ENCODE peak calls at places on chromosomes 3 and 15, in four cellular contexts. G is HepG2, Q is WTC11, P is K562. J is an unnamed sample.

GRCh38 chr3:133289322-133289721 is 110.5 kb upstream of the BFSP2 start:
- DNase-seq in G (no peak), Q (no peak), P (no peak), J (no peak)

GRCh38 chr3:120145498-120146285 is 51.4 kb upstream of the GSK3B start:
- DNase-seq in G (no peak), Q (no peak), P (no peak), J (no peak)

GRCh38 chr15:68743256-68743655 is 77.4 kb downstream of the ANP32A start:
- DNase-seq in G (no peak), Q (no peak), P (no peak), J (no peak)

GRCh38 chr3:30720586-30721313 is 114.3 kb downstream of the TGFBR2 start:
- DNase-seq in G (peak), Q (no peak), P (no peak), J (no peak)

GRCh38 chr3:8603115-8603710 is 41.4 kb downstream of the SSUH2 start:
- DNase-seq in G (no peak), Q (no peak), P (no peak), J (no peak)

GRCh38 chr3:194617827-194618226 is 15.4 kb downstream of the TMEM44 start:
- DNase-seq in G (no peak), Q (no peak), P (no peak), J (no peak)

GRCh38 chr3:28799084-28799483 is 450.5 kb upstream of the AZI2 start:
- DNase-seq in G (no peak), Q (no peak), P (no peak), J (peak)

GRCh38 chr3:111981457-111981763 is 2.6 kb downstream of the ABHD10 start:
- DNase-seq in G (no peak), Q (no peak), P (no peak), J (no peak)

GRCh38 chr3:58244186-58244585 is 6.6 kb downstream of the ABHD6 start:
- DNase-seq in G (no peak), Q (no peak), P (no peak), J (no peak)

GRCh38 chr3:48268936-48269551 is 28.1 kb downstream of the ZNF589 start:
- DNase-seq in G (no peak), Q (no peak), P (no peak), J (no peak)

GRCh38 chr15:85757073-85757938 is 37.4 kb downstream of the KLHL25 start:
- DNase-seq in G (no peak), Q (no peak), P (no peak), J (no peak)

GRCh38 chr3:126540342-126540849 is 16.4 kb downstream of the CHST13 start:
- DNase-seq in G (no peak), Q (no peak), P (no peak), J (no peak)

GRCh38 chr15:87033056-87033455 is 953.4 kb downstream of the AGBL1 start:
- DNase-seq in G (no peak), Q (no peak), P (no peak), J (no peak)

GRCh38 chr3:46449755-46450552 is 14.8 kb downstream of the LTF start:
- DNase-seq in G (no peak), Q (peak), P (peak), J (peak)

GRCh38 chr3:192816274-192816853 is 89.0 kb upstream of the FGF12 start:
- DNase-seq in G (peak), Q (no peak), P (peak), J (peak)

GRCh38 chr3:24496529-24497482 is 2.2 kb upstream of the THRB start:
- DNase-seq in G (peak), Q (peak), P (peak), J (peak)

GRCh38 chr3:8959683-8960082 is 3.6 kb downstream of the RAD18 start:
- DNase-seq in G (no peak), Q (no peak), P (no peak), J (no peak)

GRCh38 chr15:66224946-66225345 is 28.6 kb downstream of the MEGF11 start:
- DNase-seq in G (no peak), Q (no peak), P (no peak), J (no peak)

GRCh38 chr3:179179979-179180758 is 32.0 kb downstream of the PIK3CA start:
- DNase-seq in G (no peak), Q (no peak), P (no peak), J (no peak)

GRCh38 chr15:69576035-69576526 is 123.5 kb downstream of the RPLP1 start:
- DNase-seq in G (no peak), Q (peak), P (no peak), J (no peak)

GRCh38 chr15:73599934-73600333 is 33.3 kb downstream of the NPTN start:
- DNase-seq in G (no peak), Q (no peak), P (no peak), J (no peak)

GRCh38 chr3:55565516-55565915 is 78.4 kb upstream of the WNT5A start:
- DNase-seq in G (no peak), Q (no peak), P (no peak), J (no peak)

GRCh38 chr3:171860830-171861535 is 17.8 kb downstream of the TMEM212 start:
- DNase-seq in G (no peak), Q (no peak), P (no peak), J (no peak)

GRCh38 chr15:52257734-52258062 is 37.9 kb downstream of the MYO5C start:
- DNase-seq in G (no peak), Q (no peak), P (no peak), J (peak)

DNA sequence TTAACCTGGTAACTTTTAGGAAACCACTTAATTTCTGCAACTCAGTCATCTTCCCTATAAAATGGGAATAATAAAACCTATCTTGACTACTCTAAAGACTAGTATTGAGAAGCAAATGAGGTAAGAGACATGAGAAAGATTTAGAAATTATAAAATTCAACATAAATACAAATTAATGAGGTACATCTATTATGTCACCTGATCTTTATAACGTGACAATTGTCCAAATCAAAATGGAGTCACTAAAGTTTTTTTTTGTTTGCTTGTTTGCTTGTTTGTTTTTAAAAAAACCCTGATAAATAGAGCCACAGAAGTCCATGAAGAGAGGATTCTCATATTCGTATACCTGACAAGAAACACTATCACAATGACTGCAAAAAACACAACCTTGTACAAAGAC is 242.8 kb downstream of the LRRN1 start:
- DNase-seq in G (no peak), Q (no peak), P (no peak), J (no peak)
- TF ChIP-seq SP1 in G (no peak), Q (no peak), P (no peak), J (no peak)

GRCh38 chr3:72903004-72903403 is 15.2 kb downstream of the GXYLT2 start:
- DNase-seq in G (peak), Q (no peak), P (no peak), J (no peak)
- TF ChIP-seq ELF4 in G (no peak), Q (no peak), P (no peak), J (no peak)

DNA sequence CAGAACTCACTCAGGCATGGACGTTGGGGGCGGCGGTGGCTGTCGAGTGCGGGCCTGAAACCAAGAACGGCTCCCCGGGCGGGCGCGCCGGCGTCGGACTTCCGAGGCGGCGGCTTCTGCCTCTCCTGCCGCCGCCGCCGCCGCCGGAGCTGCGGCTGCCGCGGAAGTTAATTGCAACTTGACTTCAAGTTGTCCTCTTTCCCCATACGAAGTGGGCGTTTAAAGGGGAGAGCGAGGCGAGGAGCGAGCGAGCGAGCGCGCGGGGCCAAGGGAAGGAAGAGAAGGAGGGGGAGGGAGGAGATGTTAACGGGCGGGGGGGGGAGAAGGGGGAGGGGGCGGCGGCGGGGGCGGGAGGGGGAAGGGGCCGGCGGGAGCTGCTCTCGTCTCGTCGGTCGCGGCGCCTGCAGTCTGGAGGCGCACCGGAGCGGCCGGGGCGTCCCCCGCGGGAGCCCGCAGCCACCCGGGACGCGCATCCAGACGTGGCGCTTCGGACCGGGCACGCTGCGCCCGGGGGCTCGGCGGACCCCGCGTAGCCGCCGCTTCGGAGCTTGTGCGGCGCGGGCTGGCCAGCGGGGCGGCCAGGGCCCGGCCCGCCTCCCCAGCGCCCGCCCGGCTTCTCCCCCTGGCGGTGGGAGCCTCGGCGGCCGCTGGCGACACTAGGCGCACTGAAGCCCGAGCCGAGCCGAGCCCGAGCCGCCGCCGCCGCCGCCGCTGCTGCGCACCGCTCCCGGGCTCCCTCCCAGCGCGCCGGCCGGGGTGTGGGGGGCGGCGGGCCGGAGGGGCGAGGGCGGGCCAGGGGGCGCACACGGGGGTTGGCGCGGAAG is 19.7 kb upstream of the SATB1 start:
- DNase-seq in G (peak), Q (peak), P (peak), J (peak)
- TF ChIP-seq SP1 in G (no peak), Q (no peak), P (no peak), J (no peak)

DNA sequence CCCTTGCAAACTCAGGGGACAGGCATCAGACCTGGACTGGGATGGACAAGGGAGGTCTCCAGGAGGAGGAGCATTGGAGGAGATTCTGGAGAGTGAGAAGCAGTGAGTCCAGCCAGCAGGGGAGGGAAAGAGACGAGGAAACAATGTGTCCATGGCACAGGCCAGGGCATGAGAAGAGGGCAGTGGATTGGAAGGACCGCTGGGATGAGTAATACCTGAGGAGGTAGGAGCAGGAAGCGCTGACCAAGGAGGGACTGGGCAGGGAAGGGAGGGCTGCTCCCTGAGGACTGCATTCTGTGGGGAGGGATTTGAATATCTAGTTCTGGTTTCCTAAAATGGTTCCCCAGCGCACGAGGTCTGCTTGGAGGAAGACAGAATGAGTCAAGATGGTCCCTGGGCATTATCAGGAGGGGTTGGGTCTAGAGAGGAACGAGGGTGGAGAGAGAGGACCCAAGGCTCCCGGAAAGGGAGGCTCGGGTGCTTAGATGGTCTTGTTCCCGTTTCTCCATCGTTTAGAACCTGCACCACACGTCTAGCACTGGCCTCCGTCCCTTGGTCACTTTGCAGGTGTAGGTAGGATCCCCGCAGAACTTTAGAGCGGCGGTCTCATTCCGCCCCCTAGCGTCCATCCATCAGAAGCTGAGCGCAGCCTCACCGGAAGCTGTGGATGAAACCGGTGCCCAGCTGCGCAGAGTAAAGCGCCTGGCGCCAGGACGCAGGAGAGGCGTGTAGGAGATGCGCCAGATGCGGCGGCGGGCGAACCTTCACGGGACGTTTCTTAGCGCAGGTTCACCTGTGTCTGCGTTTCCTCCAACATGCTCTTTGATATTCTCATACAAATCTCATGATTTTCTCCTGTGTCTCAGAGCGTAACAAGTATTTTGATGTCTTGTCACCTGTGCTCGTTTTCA is 190.7 kb upstream of the NDN start:
- DNase-seq in G (peak), Q (peak), P (peak), J (peak)
- TF ChIP-seq ELF4 in G (no peak), Q (no peak), P (no peak), J (no peak)

GRCh38 chr15:95174880-95175279 is 943.5 kb downstream of the MCTP2 start:
- DNase-seq in G (no peak), Q (no peak), P (no peak), J (no peak)
- TF ChIP-seq SP1 in G (no peak), Q (no peak), P (no peak), J (no peak)